ENCODE peak calls at places on chromosomes 12 and 14, in nine cellular contexts. One of them, this sample, is unnamed.

GRCh38 chr12:130849561-130850417 is 10.7 kb upstream of the STX2 start:
- DNase-seq in heart left ventricle: no peak
- DNase-seq in lower leg skin: no peak
- DNase-seq in K562: no peak
- DNase-seq in GM12891: no peak
- DNase-seq in transverse colon: no peak
- DNase-seq in sigmoid colon: peak
- DNase-seq in adrenal gland: no peak
- DNase-seq in ovary: no peak
- DNase-seq in this sample: no peak

GRCh38 chr12:26810330-26810729 is 22.7 kb downstream of the ITPR2 start:
- DNase-seq in heart left ventricle: peak
- DNase-seq in lower leg skin: no peak
- DNase-seq in K562: no peak
- DNase-seq in GM12891: no peak
- DNase-seq in transverse colon: no peak
- DNase-seq in sigmoid colon: peak
- DNase-seq in adrenal gland: no peak
- DNase-seq in ovary: peak
- DNase-seq in this sample: no peak

GRCh38 chr14:100590726-100591452 is 3.7 kb upstream of the BEGAIN start:
- DNase-seq in heart left ventricle: no peak
- DNase-seq in lower leg skin: peak
- DNase-seq in K562: no peak
- DNase-seq in GM12891: no peak
- DNase-seq in transverse colon: peak
- DNase-seq in sigmoid colon: peak
- DNase-seq in adrenal gland: no peak
- DNase-seq in ovary: peak
- DNase-seq in this sample: no peak

GRCh38 chr12:53972152-53972702 is 699 bp upstream of the HOXC11 start:
- DNase-seq in heart left ventricle: no peak
- DNase-seq in lower leg skin: peak
- DNase-seq in K562: no peak
- DNase-seq in GM12891: no peak
- DNase-seq in transverse colon: no peak
- DNase-seq in sigmoid colon: no peak
- DNase-seq in adrenal gland: no peak
- DNase-seq in ovary: no peak
- DNase-seq in this sample: no peak

GRCh38 chr12:77940566-77940965 is 109.9 kb downstream of the NAV3 start:
- DNase-seq in heart left ventricle: no peak
- DNase-seq in lower leg skin: no peak
- DNase-seq in K562: no peak
- DNase-seq in GM12891: no peak
- DNase-seq in transverse colon: no peak
- DNase-seq in sigmoid colon: no peak
- DNase-seq in adrenal gland: no peak
- DNase-seq in ovary: no peak
- DNase-seq in this sample: no peak

GRCh38 chr14:80798211-80798610 is 143.3 kb downstream of the CEP128 start:
- DNase-seq in heart left ventricle: no peak
- DNase-seq in lower leg skin: no peak
- DNase-seq in K562: no peak
- DNase-seq in GM12891: no peak
- DNase-seq in transverse colon: no peak
- DNase-seq in sigmoid colon: no peak
- DNase-seq in adrenal gland: no peak
- DNase-seq in ovary: no peak
- DNase-seq in this sample: no peak

GRCh38 chr14:38297681-38298080 is 41.8 kb upstream of the CLEC14A start:
- DNase-seq in heart left ventricle: no peak
- DNase-seq in lower leg skin: no peak
- DNase-seq in K562: no peak
- DNase-seq in GM12891: no peak
- DNase-seq in transverse colon: no peak
- DNase-seq in sigmoid colon: no peak
- DNase-seq in adrenal gland: no peak
- DNase-seq in ovary: no peak
- DNase-seq in this sample: no peak

GRCh38 chr12:31267966-31268365 is 58.0 kb downstream of the SINHCAF start:
- DNase-seq in heart left ventricle: no peak
- DNase-seq in lower leg skin: no peak
- DNase-seq in K562: no peak
- DNase-seq in GM12891: no peak
- DNase-seq in transverse colon: no peak
- DNase-seq in sigmoid colon: no peak
- DNase-seq in adrenal gland: no peak
- DNase-seq in ovary: no peak
- DNase-seq in this sample: no peak

GRCh38 chr12:52658196-52658595 is 6.2 kb upstream of the KRT2 start:
- DNase-seq in heart left ventricle: no peak
- DNase-seq in lower leg skin: no peak
- DNase-seq in K562: no peak
- DNase-seq in GM12891: no peak
- DNase-seq in transverse colon: no peak
- DNase-seq in sigmoid colon: no peak
- DNase-seq in adrenal gland: no peak
- DNase-seq in ovary: no peak
- DNase-seq in this sample: no peak

GRCh38 chr14:49621114-49621881 is 699 bp downstream of the MGAT2 start:
- DNase-seq in heart left ventricle: peak
- DNase-seq in lower leg skin: peak
- DNase-seq in K562: peak
- DNase-seq in GM12891: peak
- DNase-seq in transverse colon: peak
- DNase-seq in sigmoid colon: peak
- DNase-seq in adrenal gland: peak
- DNase-seq in ovary: peak
- DNase-seq in this sample: peak

GRCh38 chr14:49615776-49616175 is 4.7 kb downstream of the RPL36AL start:
- DNase-seq in heart left ventricle: no peak
- DNase-seq in lower leg skin: no peak
- DNase-seq in K562: no peak
- DNase-seq in GM12891: no peak
- DNase-seq in transverse colon: no peak
- DNase-seq in sigmoid colon: no peak
- DNase-seq in adrenal gland: no peak
- DNase-seq in ovary: no peak
- DNase-seq in this sample: peak

GRCh38 chr14:49620182-49621113 is at the start of the genes MGAT2 and RPL36AL:
- DNase-seq in heart left ventricle: peak
- DNase-seq in lower leg skin: peak
- DNase-seq in K562: peak
- DNase-seq in GM12891: peak
- DNase-seq in transverse colon: peak
- DNase-seq in sigmoid colon: peak
- DNase-seq in adrenal gland: peak
- DNase-seq in ovary: peak
- DNase-seq in this sample: peak

GRCh38 chr14:49619730-49620129 is 696 bp downstream of the RPL36AL start:
- DNase-seq in heart left ventricle: no peak
- DNase-seq in lower leg skin: no peak
- DNase-seq in K562: no peak
- DNase-seq in GM12891: no peak
- DNase-seq in transverse colon: no peak
- DNase-seq in sigmoid colon: no peak
- DNase-seq in adrenal gland: no peak
- DNase-seq in ovary: no peak
- DNase-seq in this sample: no peak

DNA sequence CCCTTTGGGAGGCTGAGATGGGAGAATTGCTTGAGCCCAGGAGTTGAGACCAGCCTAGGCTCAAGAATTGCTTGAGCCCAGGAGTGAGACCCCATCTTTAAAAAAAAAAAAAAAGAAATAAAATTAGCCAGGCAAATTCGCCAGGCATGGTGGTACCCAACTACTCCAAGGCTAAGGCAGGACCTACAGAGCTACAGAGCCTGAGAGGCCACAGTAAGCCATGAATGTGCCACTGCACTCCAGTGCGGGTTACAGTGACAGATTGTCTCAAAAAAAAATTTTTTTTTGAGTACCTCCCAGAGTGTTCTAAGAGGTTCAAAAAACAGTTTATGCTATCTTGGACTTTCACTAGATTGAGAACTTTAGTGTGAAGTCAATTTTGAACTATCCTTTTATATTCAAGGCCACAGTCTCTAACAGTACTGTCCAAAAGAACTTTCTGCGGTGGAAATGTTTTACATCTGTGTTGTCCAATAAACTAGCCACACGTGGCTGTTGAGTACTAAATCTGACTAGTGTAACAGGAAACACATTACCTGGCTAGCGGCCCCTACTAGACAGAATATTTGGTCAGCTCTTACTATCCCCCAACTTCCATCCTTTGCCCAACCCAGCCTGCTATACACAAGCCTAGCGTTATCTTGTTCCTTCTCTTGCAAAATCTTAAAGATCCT is 2.4 kb downstream of the RPL36AL start:
- DNase-seq in heart left ventricle: no peak
- DNase-seq in lower leg skin: no peak
- DNase-seq in K562: no peak
- DNase-seq in GM12891: no peak
- DNase-seq in transverse colon: no peak
- DNase-seq in sigmoid colon: no peak
- DNase-seq in adrenal gland: no peak
- DNase-seq in ovary: no peak
- DNase-seq in this sample: no peak
- TF ChIP-seq POLR2A in heart left ventricle: no peak
- TF ChIP-seq POLR2A in lower leg skin: no peak
- TF ChIP-seq POLR2A in K562: peak
- TF ChIP-seq POLR2A in GM12891: peak
- TF ChIP-seq POLR2A in transverse colon: no peak
- TF ChIP-seq POLR2A in sigmoid colon: no peak
- TF ChIP-seq POLR2A in adrenal gland: no peak
- TF ChIP-seq POLR2A in ovary: no peak
- TF ChIP-seq POLR2A in this sample: no peak

GRCh38 chr12:124906606-124907261 is 7.7 kb downstream of the UBC start:
- DNase-seq in heart left ventricle: peak
- DNase-seq in lower leg skin: peak
- DNase-seq in K562: peak
- DNase-seq in GM12891: peak
- DNase-seq in transverse colon: peak
- DNase-seq in sigmoid colon: peak
- DNase-seq in adrenal gland: peak
- DNase-seq in ovary: peak
- DNase-seq in this sample: no peak

GRCh38 chr12:124901003-124901402 is 13.4 kb downstream of the UBC start:
- DNase-seq in heart left ventricle: no peak
- DNase-seq in lower leg skin: no peak
- DNase-seq in K562: no peak
- DNase-seq in GM12891: no peak
- DNase-seq in transverse colon: no peak
- DNase-seq in sigmoid colon: no peak
- DNase-seq in adrenal gland: no peak
- DNase-seq in ovary: no peak
- DNase-seq in this sample: no peak

GRCh38 chr12:124902916-124903315 is 11.5 kb downstream of the UBC start:
- DNase-seq in heart left ventricle: no peak
- DNase-seq in lower leg skin: no peak
- DNase-seq in K562: no peak
- DNase-seq in GM12891: no peak
- DNase-seq in transverse colon: no peak
- DNase-seq in sigmoid colon: no peak
- DNase-seq in adrenal gland: no peak
- DNase-seq in ovary: no peak
- DNase-seq in this sample: no peak

GRCh38 chr12:124909831-124910560 is 4.5 kb downstream of the UBC start:
- DNase-seq in heart left ventricle: no peak
- DNase-seq in lower leg skin: no peak
- DNase-seq in K562: peak
- DNase-seq in GM12891: no peak
- DNase-seq in transverse colon: no peak
- DNase-seq in sigmoid colon: no peak
- DNase-seq in adrenal gland: no peak
- DNase-seq in ovary: no peak
- DNase-seq in this sample: no peak

GRCh38 chr12:124904306-124905098 is 9.9 kb downstream of the UBC start:
- DNase-seq in heart left ventricle: peak
- DNase-seq in lower leg skin: peak
- DNase-seq in K562: peak
- DNase-seq in GM12891: no peak
- DNase-seq in transverse colon: peak
- DNase-seq in sigmoid colon: peak
- DNase-seq in adrenal gland: peak
- DNase-seq in ovary: peak
- DNase-seq in this sample: peak
- TF ChIP-seq POLR2A in heart left ventricle: no peak
- TF ChIP-seq POLR2A in lower leg skin: no peak
- TF ChIP-seq POLR2A in K562: peak
- TF ChIP-seq POLR2A in GM12891: no peak
- TF ChIP-seq POLR2A in transverse colon: no peak
- TF ChIP-seq POLR2A in sigmoid colon: no peak
- TF ChIP-seq POLR2A in adrenal gland: no peak
- TF ChIP-seq POLR2A in ovary: peak
- TF ChIP-seq POLR2A in this sample: no peak

GRCh38 chr12:96824074-96824837 is 82.8 kb upstream of the NEDD1 start:
- DNase-seq in heart left ventricle: no peak
- DNase-seq in lower leg skin: no peak
- DNase-seq in K562: no peak
- DNase-seq in GM12891: no peak
- DNase-seq in transverse colon: no peak
- DNase-seq in sigmoid colon: no peak
- DNase-seq in adrenal gland: no peak
- DNase-seq in ovary: no peak
- DNase-seq in this sample: no peak
- TF ChIP-seq POLR2A in heart left ventricle: no peak
- TF ChIP-seq POLR2A in lower leg skin: no peak
- TF ChIP-seq POLR2A in K562: no peak
- TF ChIP-seq POLR2A in GM12891: no peak
- TF ChIP-seq POLR2A in transverse colon: no peak
- TF ChIP-seq POLR2A in sigmoid colon: no peak
- TF ChIP-seq POLR2A in adrenal gland: no peak
- TF ChIP-seq POLR2A in ovary: no peak
- TF ChIP-seq POLR2A in this sample: no peak

DNA sequence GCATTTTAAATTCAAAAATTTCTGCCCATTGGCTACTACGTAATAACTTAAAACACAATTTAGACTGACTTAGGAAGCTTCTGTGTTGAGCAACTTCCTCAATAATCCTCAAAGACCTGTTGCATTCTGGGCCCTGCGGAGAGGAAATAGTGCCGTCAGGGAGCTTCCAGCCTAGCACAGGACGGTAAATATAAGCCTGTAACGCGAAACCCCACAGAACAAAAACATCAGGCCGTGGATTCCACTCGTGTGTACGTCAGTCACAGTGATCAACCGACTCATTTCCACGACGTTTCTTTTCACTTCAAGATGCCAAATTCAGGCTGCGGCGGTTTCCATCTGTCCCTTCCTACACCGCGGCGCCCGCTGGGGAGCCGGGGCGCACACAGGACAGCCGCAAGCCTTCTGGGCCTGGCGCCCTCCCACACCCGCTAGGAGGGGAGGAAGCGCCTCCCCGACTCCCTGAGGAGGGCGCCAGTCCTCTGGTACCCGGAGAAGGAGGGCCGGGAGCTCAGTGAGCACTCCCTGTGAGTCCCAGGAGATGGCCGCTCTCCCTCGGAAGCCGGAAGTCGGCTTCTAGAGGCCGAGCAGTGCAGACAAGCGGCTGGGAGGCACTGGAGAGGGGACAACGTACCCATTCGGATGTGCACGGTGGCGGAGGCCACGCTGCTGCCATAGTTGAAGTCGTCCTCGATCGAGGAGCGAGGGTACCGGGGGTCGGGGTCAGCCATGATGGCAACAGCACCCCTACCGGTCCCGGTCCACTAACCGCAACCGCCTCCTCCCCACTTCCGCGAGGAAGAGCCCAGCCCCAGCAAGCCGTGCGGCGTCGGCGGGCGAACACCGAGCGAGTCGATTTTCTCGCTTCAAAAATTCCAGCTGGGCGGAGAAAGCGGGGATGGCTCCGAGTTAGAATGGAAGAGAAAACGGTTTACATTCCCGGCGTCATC is at the start of gene TMBIM4:
- DNase-seq in heart left ventricle: peak
- DNase-seq in lower leg skin: peak
- DNase-seq in K562: peak
- DNase-seq in GM12891: peak
- DNase-seq in transverse colon: peak
- DNase-seq in sigmoid colon: peak
- DNase-seq in adrenal gland: peak
- DNase-seq in ovary: peak
- DNase-seq in this sample: peak
- TF ChIP-seq POLR2A in heart left ventricle: no peak
- TF ChIP-seq POLR2A in lower leg skin: peak
- TF ChIP-seq POLR2A in K562: peak
- TF ChIP-seq POLR2A in GM12891: peak
- TF ChIP-seq POLR2A in transverse colon: peak
- TF ChIP-seq POLR2A in sigmoid colon: peak
- TF ChIP-seq POLR2A in adrenal gland: peak
- TF ChIP-seq POLR2A in ovary: peak
- TF ChIP-seq POLR2A in this sample: peak